ENCODE peak calls at places on chromosomes 11 and 22, in six cellular contexts. P is psoas muscle, X is PC-3, C is fibroblast of mammary gland, A is transverse colon, F is upper lobe of right lung. R is an unnamed sample.

GRCh38 chr11:129191649-129192048 is 476 bp downstream of the ARHGAP32 start:
- DNase-seq in A (no peak), X (peak), P (no peak), F (no peak), C (no peak), R (no peak)

GRCh38 chr11:71156301-71156700 is 96.1 kb downstream of the SHANK2 start:
- DNase-seq in X (no peak), C (no peak), P (no peak), A (no peak), F (no peak), R (no peak)

GRCh38 chr11:11538277-11538960 is 83.4 kb downstream of the GALNT18 start:
- DNase-seq in A (no peak), X (no peak), C (no peak), P (peak), F (no peak), R (no peak)

GRCh38 chr11:8369592-8370205 is 106.0 kb upstream of the LMO1 start:
- DNase-seq in C (no peak), P (no peak), F (no peak), A (no peak), X (no peak), R (no peak)

GRCh38 chr22:29820941-29821789 is 16.9 kb downstream of the ASCC2 start:
- DNase-seq in X (peak), A (peak), F (peak), P (peak), C (peak), R (no peak)

GRCh38 chr11:66688561-66689534 is 11.2 kb upstream of the RBM4B start:
- DNase-seq in F (peak), C (no peak), P (no peak), X (no peak), A (no peak), R (no peak)

GRCh38 chr11:61011239-61011870 is 39.9 kb downstream of the CD6 start:
- DNase-seq in C (no peak), P (no peak), F (no peak), A (no peak), X (no peak), R (no peak)

GRCh38 chr22:46649176-46650077 is 29.2 kb downstream of the GRAMD4 start:
- DNase-seq in C (peak), P (no peak), F (no peak), A (no peak), X (peak), R (no peak)

GRCh38 chr11:47348859-47349258 is 3.6 kb downstream of the MYBPC3 start:
- DNase-seq in A (no peak), F (no peak), P (no peak), C (peak), X (peak), R (no peak)

GRCh38 chr11:57446055-57446454 is 14.3 kb upstream of the RTN4RL2 start:
- DNase-seq in P (no peak), F (no peak), X (no peak), C (no peak), A (no peak), R (no peak)

GRCh38 chr11:71425409-71425808 is 22.8 kb downstream of the DHCR7 start:
- DNase-seq in A (no peak), F (peak), X (peak), P (no peak), C (no peak), R (no peak)

GRCh38 chr22:48434868-48435250 is 1392.8 kb downstream of the BRD1 start:
- DNase-seq in P (no peak), X (no peak), F (no peak), C (no peak), A (no peak), R (no peak)

GRCh38 chr11:112017538-112017937 is 7.7 kb upstream of the DLAT start:
- DNase-seq in A (no peak), C (peak), F (no peak), P (no peak), X (no peak), R (no peak)

GRCh38 chr11:35615911-35616900 is 2.1 kb upstream of the FJX1 start:
- DNase-seq in P (no peak), A (no peak), C (peak), F (no peak), X (peak), R (no peak)

GRCh38 chr22:47854680-47855079 is 1092.2 kb downstream of the TBC1D22A start:
- DNase-seq in F (no peak), A (no peak), C (no peak), X (no peak), P (no peak), R (no peak)

GRCh38 chr22:20522134-20522827 is 14.9 kb downstream of the MED15 start:
- DNase-seq in F (no peak), C (no peak), A (no peak), P (no peak), X (no peak), R (no peak)

GRCh38 chr11:85725510-85726258 is 39.7 kb upstream of the CCDC89 start:
- DNase-seq in X (peak), P (no peak), A (no peak), C (peak), F (no peak), R (no peak)

GRCh38 chr11:117328414-117329010 is 858 bp downstream of the CEP164 start:
- DNase-seq in P (no peak), A (peak), X (peak), C (peak), F (no peak), R (no peak)

GRCh38 chr22:21876486-21877176 is 9.2 kb upstream of the MAPK1 start:
- DNase-seq in X (no peak), C (peak), A (no peak), F (no peak), P (no peak), R (no peak)

GRCh38 chr22:39253427-39254070 is 8.8 kb upstream of the PDGFB start:
- DNase-seq in C (peak), A (peak), P (peak), F (no peak), X (peak), R (no peak)

GRCh38 chr11:59141673-59142460 is 789 bp upstream of the FAM111A start:
- DNase-seq in A (no peak), P (no peak), C (peak), X (peak), F (no peak), R (no peak)

GRCh38 chr22:17990167-17990566 is 34.2 kb downstream of the MICAL3 start:
- DNase-seq in A (no peak), C (no peak), F (no peak), X (no peak), P (no peak), R (no peak)

GRCh38 chr11:79439893-79440450 is 858 bp downstream of the TENM4 start:
- DNase-seq in P (peak), A (no peak), C (no peak), X (no peak), F (peak), R (no peak)
- TF ChIP-seq CTCF in P (no peak), A (no peak), C (no peak), X (no peak), F (no peak), R (no peak)

GRCh38 chr11:65639623-65640482 is 2.0 kb downstream of the SIPA1 start:
- DNase-seq in X (no peak), A (peak), C (no peak), P (no peak), F (no peak), R (peak)

GRCh38 chr11:65636108-65636809 is 1.6 kb upstream of the SIPA1 start:
- DNase-seq in C (no peak), P (no peak), X (no peak), F (no peak), A (no peak), R (no peak)

GRCh38 chr11:65634905-65635731 is 2.8 kb upstream of the SIPA1 start:
- DNase-seq in C (no peak), X (no peak), A (no peak), F (no peak), P (no peak), R (no peak)

GRCh38 chr11:65636810-65637557 is 917 bp upstream of the SIPA1 start:
- DNase-seq in F (no peak), X (no peak), P (no peak), C (no peak), A (no peak), R (no peak)

DNA sequence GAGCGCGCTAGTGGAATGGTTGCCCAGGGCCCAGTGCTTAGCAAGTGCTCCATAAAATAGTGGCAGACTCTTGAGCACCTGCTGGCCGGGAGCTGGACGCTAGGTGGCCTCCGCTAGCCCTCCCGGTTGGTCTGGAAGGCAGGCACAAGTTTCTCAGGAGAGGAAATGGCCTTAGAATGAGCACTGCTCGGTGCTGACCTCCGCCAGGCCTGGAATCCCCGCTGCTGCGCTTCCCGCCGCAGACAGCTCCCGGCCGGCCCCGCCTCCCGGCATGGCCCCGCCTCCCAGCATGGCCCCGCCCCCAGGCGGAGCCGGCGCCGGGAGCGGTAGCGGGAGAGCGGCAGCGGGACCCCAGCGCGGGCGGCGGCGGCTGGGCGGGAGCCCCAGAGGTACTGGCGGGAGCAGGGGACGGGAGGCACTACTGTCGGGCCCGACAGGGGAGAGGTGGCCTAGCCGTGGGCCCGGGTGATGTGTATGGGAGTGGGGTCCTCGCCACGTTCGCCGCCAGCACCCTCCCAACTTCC is at the start of gene SIPA1:
- DNase-seq in C (peak), P (peak), A (peak), X (peak), F (peak), R (peak)
- TF ChIP-seq CTCF in C (peak), P (peak), A (no peak), X (peak), F (peak), R (peak)

GRCh38 chr11:108886608-108887007 is 221.7 kb downstream of the DDX10 start:
- DNase-seq in F (no peak), X (peak), P (no peak), C (peak), A (no peak), R (no peak)

GRCh38 chr11:108880510-108880909 is 215.6 kb downstream of the DDX10 start:
- DNase-seq in X (no peak), P (no peak), A (no peak), C (no peak), F (no peak), R (no peak)

GRCh38 chr11:108882211-108882831 is 217.5 kb downstream of the DDX10 start:
- DNase-seq in P (no peak), F (no peak), A (no peak), X (no peak), C (no peak), R (no peak)

GRCh38 chr11:108881136-108881535 is 216.3 kb downstream of the DDX10 start:
- DNase-seq in C (no peak), P (no peak), A (no peak), X (peak), F (no peak), R (no peak)
- TF ChIP-seq CTCF in C (no peak), P (no peak), A (no peak), X (no peak), F (no peak), R (no peak)

GRCh38 chr22:41256254-41256897 is 15.6 kb upstream of the CHADL start:
- DNase-seq in F (no peak), C (peak), X (peak), P (no peak), A (no peak), R (no peak)
- TF ChIP-seq CTCF in F (no peak), C (peak), X (peak), P (no peak), A (no peak), R (no peak)

GRCh38 chr11:15923169-15923568 is 433.2 kb downstream of the SOX6 start:
- DNase-seq in F (no peak), P (no peak), X (no peak), A (no peak), C (no peak), R (no peak)
- TF ChIP-seq CTCF in F (no peak), P (no peak), X (no peak), A (no peak), C (no peak), R (no peak)

DNA sequence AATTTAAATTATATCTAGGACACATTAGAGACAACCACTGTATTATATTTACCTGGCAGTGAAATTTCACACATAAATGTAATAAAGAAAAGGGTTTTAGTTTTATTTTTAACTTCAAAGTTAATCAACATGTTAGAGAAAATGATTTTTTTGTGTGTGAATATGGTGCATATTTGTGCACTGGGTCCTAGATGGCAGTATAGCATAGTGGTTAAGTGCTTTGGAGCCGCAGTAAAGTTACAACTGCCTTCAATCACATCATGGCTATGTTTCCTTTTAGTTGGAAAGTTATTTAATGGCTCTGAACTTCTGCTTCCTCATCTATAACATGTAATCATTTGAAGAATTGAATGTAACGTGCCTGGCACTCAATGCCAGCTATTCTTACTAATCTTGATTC is 108.9 kb upstream of the DDI1 start:
- DNase-seq in C (peak), P (no peak), X (peak), A (no peak), F (no peak), R (no peak)
- TF ChIP-seq CTCF in C (peak), P (no peak), X (peak), A (peak), F (peak), R (peak)

DNA sequence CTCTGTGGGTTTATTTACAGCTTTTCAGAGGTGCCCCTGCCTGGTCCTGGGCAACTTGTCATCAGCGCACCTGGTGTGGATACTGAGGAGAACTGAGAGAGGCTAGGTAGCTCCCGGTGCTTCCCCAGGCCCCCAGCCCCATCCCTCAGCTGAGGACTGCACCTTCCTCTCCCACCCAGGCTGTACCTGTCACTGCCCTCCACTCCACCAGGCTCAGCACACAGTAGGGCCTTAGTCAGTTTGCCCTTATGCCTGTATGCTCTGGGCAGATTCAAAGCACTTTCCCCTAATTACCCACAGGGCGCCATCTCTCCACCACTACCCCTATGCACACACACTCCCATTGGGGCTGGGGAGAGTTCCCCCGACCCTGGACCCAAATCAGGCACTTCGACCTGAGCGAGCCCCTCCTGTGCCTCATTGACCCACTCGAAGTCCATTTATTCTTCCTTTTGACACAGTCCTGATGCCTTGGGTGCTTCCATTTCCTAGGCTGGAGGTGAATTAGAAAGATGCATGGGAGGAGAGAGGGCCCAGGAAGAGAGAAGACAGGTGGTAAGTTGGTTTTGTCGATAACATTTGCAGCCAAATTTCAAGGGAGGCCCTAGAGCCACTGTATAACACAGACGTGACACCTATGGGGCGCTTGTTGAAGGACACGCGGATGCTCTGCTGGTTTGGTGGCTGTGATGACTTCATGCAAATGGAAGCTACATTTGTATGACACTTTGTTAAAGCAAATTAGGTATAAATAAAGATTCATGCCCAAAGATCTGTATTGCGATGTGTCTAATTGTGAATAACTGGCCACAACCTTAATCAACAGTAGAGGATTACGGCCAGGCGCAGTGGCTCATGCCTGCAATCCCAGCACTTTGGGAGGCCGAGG is 13.8 kb upstream of the PICK1 start:
- DNase-seq in X (no peak), C (no peak), F (no peak), P (no peak), A (no peak), R (no peak)
- TF ChIP-seq CTCF in X (no peak), C (no peak), F (no peak), P (no peak), A (no peak), R (no peak)

GRCh38 chr11:103619938-103620337 is 416.5 kb upstream of the DDI1 start:
- DNase-seq in P (no peak), X (no peak), A (no peak), F (no peak), C (peak), R (no peak)

GRCh38 chr11:103622296-103622695 is 414.1 kb upstream of the DDI1 start:
- DNase-seq in C (no peak), F (no peak), A (no peak), P (no peak), X (no peak), R (no peak)

GRCh38 chr11:103618532-103618931 is 417.9 kb upstream of the DDI1 start:
- DNase-seq in X (no peak), C (peak), F (no peak), A (no peak), P (no peak), R (no peak)

GRCh38 chr11:103623933-103624332 is 412.5 kb upstream of the DDI1 start:
- DNase-seq in A (no peak), X (no peak), C (no peak), F (no peak), P (no peak), R (no peak)

GRCh38 chr11:103619480-103619879 is 417.0 kb upstream of the DDI1 start:
- DNase-seq in X (peak), A (no peak), C (peak), F (no peak), P (no peak), R (no peak)
- TF ChIP-seq CTCF in X (peak), A (no peak), C (peak), F (no peak), P (no peak), R (no peak)

GRCh38 chr11:132028380-132029240 is 658.2 kb downstream of the NTM start:
- DNase-seq in C (peak), P (peak), A (peak), X (peak), F (no peak), R (no peak)
- TF ChIP-seq CTCF in C (peak), P (peak), A (peak), X (peak), F (peak), R (no peak)

DNA sequence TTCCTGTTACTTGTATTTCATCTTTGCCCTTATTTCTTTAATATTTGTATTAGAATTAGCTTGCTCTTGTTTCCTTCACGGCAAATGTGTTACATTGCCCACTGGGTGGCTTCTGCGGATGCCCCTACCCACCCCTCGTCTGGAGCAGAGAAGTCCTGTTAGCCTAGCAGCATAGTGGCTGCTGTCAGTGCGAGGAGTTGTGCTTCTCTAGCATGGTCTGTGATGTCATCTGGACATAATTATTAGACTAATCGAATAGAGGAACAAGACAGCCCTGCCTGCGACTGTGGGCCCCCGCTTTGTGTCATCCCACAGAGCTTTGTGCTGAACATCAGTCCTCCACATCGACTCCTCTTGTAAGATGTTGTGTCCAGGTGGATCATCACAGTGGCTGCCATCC is 74.5 kb downstream of the PPP6R3 start:
- DNase-seq in X (no peak), P (no peak), F (no peak), A (no peak), C (no peak), R (no peak)
- TF ChIP-seq CTCF in X (no peak), P (no peak), F (no peak), A (no peak), C (no peak), R (no peak)

R was measured in natural killer cell.